ENCODE peak calls at places on chromosomes 12 and 14, in five cellular contexts. P is heart left ventricle, T is DND-41, A is upper lobe of left lung, E is uterus. M is an unnamed sample.

GRCh38 chr12:57732270-57732669 is 6.3 kb downstream of the AGAP2 start:
- DNase-seq in T (no peak), E (no peak), A (no peak), P (no peak), M (no peak)

GRCh38 chr14:92489394-92490238 is 24.0 kb upstream of the RIN3 start:
- DNase-seq in A (no peak), P (no peak), E (no peak), T (no peak), M (no peak)

GRCh38 chr12:25615119-25615518 is 62.0 kb upstream of the LMNTD1 start:
- DNase-seq in T (no peak), P (no peak), E (no peak), A (no peak), M (no peak)

GRCh38 chr14:21653331-21653885 is at the start of gene OR4E2:
- DNase-seq in P (no peak), T (no peak), E (no peak), A (no peak), M (no peak)

GRCh38 chr12:53670966-53671365 is 4.9 kb downstream of the ATP5MC2 start:
- DNase-seq in A (no peak), E (no peak), T (no peak), P (no peak), M (no peak)

GRCh38 chr12:75646329-75646940 is 135.0 kb upstream of the KRR1 start:
- DNase-seq in T (no peak), P (no peak), E (no peak), A (no peak), M (no peak)

GRCh38 chr12:25728196-25728595 is 175.1 kb upstream of the LMNTD1 start:
- DNase-seq in A (no peak), P (no peak), T (no peak), E (no peak), M (no peak)

GRCh38 chr12:8483081-8483479 is 27.3 kb downstream of the CLEC6A start:
- DNase-seq in A (no peak), E (no peak), P (no peak), T (no peak), M (no peak)

GRCh38 chr14:101623685-101624444 is 62.6 kb downstream of the DIO3 start:
- DNase-seq in T (no peak), E (no peak), A (peak; percentile 47), P (no peak), M (no peak)

GRCh38 chr12:11687538-11687937 is 38.1 kb downstream of the ETV6 start:
- DNase-seq in E (no peak), P (no peak), T (no peak), A (no peak), M (no peak)

GRCh38 chr14:66539034-66539433 is 31.1 kb downstream of the GPHN start:
- DNase-seq in T (peak; percentile 43), P (no peak), E (no peak), A (no peak), M (no peak)

GRCh38 chr14:105090493-105091334 is 25.5 kb upstream of the GPR132 start:
- DNase-seq in P (peak; percentile 83), A (peak; percentile 96), E (peak; percentile 72), T (peak; percentile 82), M (peak; percentile 86)

GRCh38 chr12:80200414-80200813 is 101.1 kb downstream of the OTOGL start:
- DNase-seq in E (no peak), P (no peak), T (no peak), A (no peak), M (no peak)

GRCh38 chr12:48615681-48616080 is 45.8 kb upstream of the LALBA start:
- DNase-seq in T (peak; percentile 24), A (no peak), P (no peak), E (no peak), M (no peak)

GRCh38 chr14:35470775-35471174 is 63.2 kb upstream of the INSM2 start:
- DNase-seq in E (no peak), P (no peak), A (no peak), T (peak; percentile 14), M (no peak)

GRCh38 chr12:87652026-87652425 is 377.2 kb downstream of the C12orf50 start:
- DNase-seq in T (no peak), P (no peak), E (no peak), A (no peak), M (no peak)

GRCh38 chr14:52117433-52117832 is 48.6 kb upstream of the NID2 start:
- DNase-seq in T (no peak), P (no peak), E (no peak), A (peak; percentile 50), M (no peak)

GRCh38 chr12:90102957-90103652 is 394.5 kb upstream of the ATP2B1 start:
- DNase-seq in A (no peak), P (no peak), E (no peak), T (peak; percentile 25), M (no peak)

GRCh38 chr12:3600039-3600720 is 109.2 kb downstream of the PRMT8 start:
- DNase-seq in P (no peak), E (no peak), T (no peak), A (no peak), M (no peak)

GRCh38 chr14:78524766-78525165 is 354.6 kb downstream of the NRXN3 start:
- DNase-seq in T (no peak), E (no peak), P (no peak), A (no peak), M (no peak)

GRCh38 chr12:26493656-26494055 is 298.3 kb downstream of the SSPN start:
- DNase-seq in T (no peak), P (no peak), A (no peak), E (no peak), M (no peak)

GRCh38 chr14:38187475-38187874 is 20.2 kb upstream of the SSTR1 start:
- DNase-seq in A (no peak), T (no peak), E (no peak), P (no peak), M (no peak)

GRCh38 chr14:44309336-44309735 is 197.7 kb downstream of the FSCB start:
- DNase-seq in E (no peak), A (no peak), P (no peak), T (no peak), M (no peak)

GRCh38 chr12:24561411-24561871 is 387.5 kb downstream of the BCAT1 start:
- DNase-seq in T (no peak), E (no peak), P (no peak), A (no peak), M (no peak)

GRCh38 chr12:31620311-31620710 is 29.4 kb upstream of the DENND5B start:
- DNase-seq in E (no peak), P (no peak), T (no peak), A (no peak), M (no peak)

GRCh38 chr12:53268637-53269562 is 801 bp downstream of the ESPL1 start:
- DNase-seq in P (no peak), T (peak; percentile 19), E (no peak), A (no peak), M (no peak)

GRCh38 chr12:117143008-117143532 is 43.9 kb upstream of the TESC start:
- DNase-seq in A (no peak), P (no peak), T (no peak), E (no peak), M (no peak)

GRCh38 chr14:50762001-50762930 is 68.7 kb downstream of the NIN start:
- DNase-seq in A (no peak), E (no peak), P (no peak), T (no peak), M (no peak)

GRCh38 chr14:36852853-36853634 is 191.4 kb downstream of the PAX9 start:
- DNase-seq in P (no peak), A (no peak), E (no peak), T (no peak), M (no peak)

GRCh38 chr12:46366771-46367170 is 5.8 kb downstream of the SLC38A2 start:
- DNase-seq in T (no peak), P (no peak), E (no peak), A (no peak), M (no peak)
- H3K27ac ChIP-seq in T (no peak overlapping the region), P (no peak overlapping the region), E (no peak overlapping the region), A (no peak overlapping the region), M (no peak overlapping the region)

DNA sequence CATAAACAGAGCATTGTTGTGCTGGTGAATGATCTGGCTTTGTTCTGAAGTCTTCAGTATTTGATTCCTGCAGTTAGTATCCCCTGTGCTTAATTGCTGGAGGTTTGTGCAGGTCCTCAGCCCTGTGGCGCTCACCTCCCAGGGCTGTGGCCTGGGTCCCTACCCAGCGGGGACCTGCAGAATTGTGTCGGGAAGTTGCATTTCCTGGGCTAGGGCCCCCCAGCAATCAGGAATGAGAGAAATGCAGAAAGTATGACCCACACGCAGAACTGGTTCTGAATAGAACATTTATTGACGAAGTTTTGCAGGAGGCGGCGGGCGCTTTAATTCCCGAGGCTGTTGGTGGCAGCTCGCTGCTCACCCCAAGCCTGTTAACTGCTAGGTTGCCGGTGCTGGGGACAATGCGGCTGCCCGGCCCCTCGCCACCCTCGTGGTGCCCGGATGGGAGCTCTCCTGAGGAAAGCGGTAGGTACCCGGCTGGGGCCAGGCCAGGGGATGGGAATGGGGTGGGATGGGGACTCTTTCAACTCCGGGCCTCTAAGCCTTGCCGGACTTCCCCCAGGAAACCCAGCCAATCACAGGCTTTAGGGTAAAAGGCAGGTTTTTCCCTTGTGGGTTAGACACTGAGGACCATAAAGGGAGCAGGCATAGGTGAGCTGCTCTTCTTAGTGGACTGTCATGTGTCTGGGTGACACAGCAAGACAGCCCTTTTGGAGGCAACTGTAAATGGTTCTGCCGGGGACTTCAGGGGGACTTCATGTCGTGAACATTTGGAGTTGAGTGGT is 11.6 kb downstream of the PLEKHG3 start:
- DNase-seq in T (no peak), E (peak; percentile 23), P (no peak), A (peak; percentile 80), M (no peak)
- H3K27ac ChIP-seq in T (no peak overlapping the region), E (peak overlapping the region; percentile 77), P (peak overlapping the region; percentile 62), A (peak overlapping the region; percentile 71), M (no peak overlapping the region)

GRCh38 chr12:106108187-106108816 is 30.5 kb downstream of the NUAK1 start:
- DNase-seq in E (no peak), T (no peak), P (peak; percentile 51), A (no peak), M (no peak)

GRCh38 chr12:106106892-106107291 is 31.9 kb downstream of the NUAK1 start:
- DNase-seq in T (no peak), A (no peak), P (no peak), E (no peak), M (no peak)

GRCh38 chr12:106109168-106109910 is 29.4 kb downstream of the NUAK1 start:
- DNase-seq in A (no peak), T (no peak), P (no peak), E (no peak), M (no peak)

GRCh38 chr12:106106129-106106566 is 32.6 kb downstream of the NUAK1 start:
- DNase-seq in P (no peak), T (no peak), A (no peak), E (no peak), M (no peak)

GRCh38 chr12:106107566-106107965 is 31.2 kb downstream of the NUAK1 start:
- DNase-seq in E (no peak), T (no peak), A (no peak), P (no peak), M (no peak)
- H3K27ac ChIP-seq in E (peak overlapping the region; percentile 83), T (no peak overlapping the region), A (peak overlapping the region; percentile 8), P (peak overlapping the region; percentile 81), M (no peak overlapping the region)

GRCh38 chr14:97977711-97978261 is 1180.6 kb downstream of the VRK1 start:
- DNase-seq in A (peak; percentile 91), P (peak; percentile 63), E (peak; percentile 86), T (peak; percentile 95), M (peak; percentile 79)
- H3K27ac ChIP-seq in A (peak overlapping the region; percentile 83), P (peak overlapping the region; percentile 76), E (peak overlapping the region; percentile 82), T (peak overlapping the region; percentile 100), M (peak overlapping the region; percentile 74)

GRCh38 chr12:130956009-130956408 is 2.3 kb downstream of the ADGRD1 start:
- DNase-seq in P (no peak), T (no peak), A (peak; percentile 40), E (no peak), M (no peak)
- H3K27ac ChIP-seq in P (peak overlapping the region; percentile 27), T (no peak overlapping the region), A (peak overlapping the region; percentile 81), E (no peak overlapping the region), M (no peak overlapping the region)

M was measured in CD4-positive, alpha-beta T cell.